ENCODE peak calls at places on chromosomes 13 and 19, in seven cellular contexts. O is AG09319, J is psoas muscle, G is foreskin fibroblast, U is brain microvascular endothelial cell, B is fibroblast of the aortic adventitia, R is AG10803. I is an unnamed sample.

GRCh38 chr19:39403331-39404312 is 3.0 kb upstream of the ZFP36 start:
- DNase-seq in B (peak), R (peak), U (peak), O (peak), G (peak), J (peak), I (peak)

GRCh38 chr19:14758816-14759215 is 19.5 kb downstream of the ADGRE2 start:
- DNase-seq in U (no peak), R (no peak), B (no peak), J (no peak), O (no peak), G (no peak), I (no peak)

GRCh38 chr13:33275916-33276315 is 9.6 kb downstream of the STARD13 start:
- DNase-seq in O (no peak), B (peak), G (no peak), R (peak), J (no peak), U (no peak), I (no peak)

GRCh38 chr13:22451345-22451744 is 729.4 kb upstream of the SGCG start:
- DNase-seq in U (no peak), G (no peak), O (no peak), B (no peak), J (no peak), R (no peak), I (no peak)

GRCh38 chr19:932647-933552 is 7.1 kb downstream of the ARID3A start:
- DNase-seq in J (peak), O (peak), U (peak), B (peak), G (peak), R (peak), I (peak)

GRCh38 chr13:43484432-43485225 is 302.1 kb downstream of the ENOX1 start:
- DNase-seq in U (no peak), B (no peak), O (no peak), G (no peak), J (no peak), R (no peak), I (no peak)

GRCh38 chr19:48746738-48747575 is at the start of gene IZUMO1:
- DNase-seq in O (peak), B (peak), J (peak), R (peak), U (peak), G (peak), I (no peak)

GRCh38 chr13:96967248-96967745 is 27.0 kb downstream of the OXGR1 start:
- DNase-seq in G (no peak), O (no peak), U (no peak), R (no peak), B (peak), J (no peak), I (no peak)

GRCh38 chr19:41521860-41522555 is 54.0 kb upstream of the CEACAM21 start:
- DNase-seq in B (no peak), J (no peak), R (no peak), O (no peak), G (no peak), U (no peak), I (no peak)

GRCh38 chr19:2495130-2495641 is 19.3 kb downstream of the GADD45B start:
- DNase-seq in G (peak), J (peak), B (peak), R (peak), O (no peak), U (no peak), I (no peak)

GRCh38 chr19:48123907-48124675 is 13.5 kb upstream of the PLA2G4C start:
- DNase-seq in U (peak), R (peak), B (peak), J (no peak), G (peak), O (peak), I (no peak)

GRCh38 chr19:2503521-2504109 is 27.7 kb downstream of the GADD45B start:
- DNase-seq in J (no peak), B (peak), O (no peak), G (peak), U (peak), R (peak), I (no peak)

GRCh38 chr19:30090476-30090875 is 148.4 kb downstream of the URI1 start:
- DNase-seq in J (no peak), R (no peak), O (no peak), B (no peak), U (no peak), G (no peak), I (no peak)

GRCh38 chr13:26062853-26063444 is 11.1 kb upstream of the SHISA2 start:
- DNase-seq in R (peak), U (peak), J (no peak), B (peak), O (peak), G (no peak), I (no peak)

GRCh38 chr13:78131811-78132210 is 213.2 kb upstream of the EDNRB start:
- DNase-seq in J (no peak), R (peak), O (no peak), B (peak), G (no peak), U (no peak), I (no peak)

GRCh38 chr19:5993516-5994406 is 15.8 kb upstream of the RANBP3 start:
- DNase-seq in U (peak), O (no peak), R (peak), J (no peak), B (no peak), G (no peak), I (no peak)

GRCh38 chr13:23671902-23672301 is 101.7 kb downstream of the TNFRSF19 start:
- DNase-seq in B (no peak), J (no peak), O (no peak), U (peak), G (peak), R (peak), I (no peak)

GRCh38 chr19:15035795-15036311 is 13.4 kb upstream of the CASP14 start:
- DNase-seq in G (no peak), B (no peak), J (no peak), U (no peak), R (no peak), O (no peak), I (no peak)

GRCh38 chr13:113918981-113919646 is 54.8 kb downstream of the C13orf46 start:
- DNase-seq in U (no peak), O (no peak), J (no peak), B (no peak), G (no peak), R (peak), I (peak)

GRCh38 chr13:37375724-37376123 is 222.8 kb downstream of the POSTN start:
- DNase-seq in O (no peak), J (no peak), B (peak), G (no peak), U (no peak), R (no peak), I (no peak)

GRCh38 chr19:33300016-33300981 is 2.0 kb downstream of the CEBPA start:
- DNase-seq in J (no peak), B (peak), R (peak), U (no peak), O (no peak), G (no peak), I (no peak)

GRCh38 chr13:91200486-91200885 is 147.0 kb upstream of the MIR17HG start:
- DNase-seq in R (no peak), U (no peak), B (no peak), J (no peak), G (no peak), O (no peak), I (no peak)

GRCh38 chr13:41558781-41559560 is 101.6 kb downstream of the RGCC start:
- DNase-seq in B (no peak), G (no peak), U (no peak), O (no peak), J (no peak), R (no peak), I (no peak)

GRCh38 chr13:28613562-28613961 is 45.4 kb upstream of the POMP start:
- DNase-seq in B (no peak), U (no peak), O (no peak), J (no peak), G (no peak), R (no peak), I (no peak)

DNA sequence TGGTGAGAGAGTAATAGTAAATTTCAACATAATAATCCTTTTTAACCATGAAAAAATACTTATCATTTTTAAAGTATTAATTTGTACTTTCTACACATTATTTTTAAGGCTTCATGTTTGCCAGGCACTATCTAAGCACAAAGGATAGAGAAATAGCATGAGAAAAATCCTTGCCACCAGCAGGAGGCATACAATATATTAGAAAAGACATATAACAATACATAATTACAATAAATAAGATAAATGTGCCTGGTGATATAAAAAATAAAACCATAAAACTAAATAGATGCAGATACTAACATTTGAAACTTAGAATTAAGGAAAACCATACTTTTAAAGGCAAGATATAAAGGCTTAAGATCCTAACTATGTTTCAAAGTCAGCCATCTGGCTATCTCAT is 1256.4 kb downstream of the DIAPH3 start:
- DNase-seq in B (no peak), R (no peak), O (no peak), J (no peak), G (no peak), U (no peak), I (no peak)
- TF ChIP-seq CTCF in B (no peak), R (no peak), O (no peak), J (no peak), G (no peak), U (peak), I (peak)

GRCh38 chr19:34677386-34678084 is at the start of gene ZNF302:
- DNase-seq in R (peak), G (peak), J (peak), U (peak), B (peak), O (peak), I (peak)

GRCh38 chr19:34678421-34678820 is 943 bp downstream of the ZNF302 start:
- DNase-seq in J (no peak), R (no peak), O (no peak), B (no peak), U (no peak), G (no peak), I (no peak)

GRCh38 chr19:34675919-34676318 is 1.0 kb downstream of the SCGB2B2 start:
- DNase-seq in B (no peak), O (no peak), R (no peak), J (no peak), G (no peak), U (no peak), I (no peak)

GRCh38 chr19:34678085-34678412 is 571 bp downstream of the ZNF302 start:
- DNase-seq in R (no peak), G (no peak), J (no peak), U (no peak), O (no peak), B (no peak), I (no peak)

GRCh38 chr19:34676697-34677385 is at the start of gene SCGB2B2:
- DNase-seq in G (peak), U (no peak), J (no peak), O (no peak), B (no peak), R (no peak), I (no peak)
- TF ChIP-seq CTCF in G (peak), U (peak), J (peak), O (no peak), B (peak), R (no peak), I (peak)

DNA sequence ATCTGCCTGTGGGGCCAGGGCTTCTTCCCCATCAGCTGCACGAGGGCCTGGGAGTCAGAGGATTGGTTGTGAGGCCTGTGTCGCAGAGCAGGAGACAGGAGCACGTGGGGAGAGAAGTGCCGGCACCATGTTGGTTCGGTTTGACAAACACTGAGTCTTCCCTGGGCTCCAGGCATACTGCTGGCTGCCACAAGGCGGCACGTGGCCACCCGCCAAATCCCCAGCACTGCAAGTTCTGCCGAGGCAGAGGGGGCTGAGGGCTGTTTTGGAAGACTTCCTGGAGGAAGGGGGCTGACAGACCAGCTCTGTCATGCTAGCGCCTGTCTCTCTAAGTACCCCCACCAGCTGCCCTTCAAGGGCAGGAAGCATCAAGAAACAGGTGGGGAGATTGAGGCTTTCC is 9.5 kb downstream of the SHANK1 start:
- DNase-seq in G (no peak), B (no peak), U (no peak), R (no peak), O (no peak), J (no peak), I (no peak)
- TF ChIP-seq CTCF in G (peak), B (peak), U (peak), R (peak), O (no peak), J (no peak), I (peak)

GRCh38 chr19:18281082-18282020 is at the start of gene JUND:
- DNase-seq in B (peak), O (peak), U (peak), J (peak), R (peak), G (peak), I (peak)
- TF ChIP-seq CTCF in B (no peak), O (no peak), U (no peak), J (no peak), R (no peak), G (no peak), I (peak)

DNA sequence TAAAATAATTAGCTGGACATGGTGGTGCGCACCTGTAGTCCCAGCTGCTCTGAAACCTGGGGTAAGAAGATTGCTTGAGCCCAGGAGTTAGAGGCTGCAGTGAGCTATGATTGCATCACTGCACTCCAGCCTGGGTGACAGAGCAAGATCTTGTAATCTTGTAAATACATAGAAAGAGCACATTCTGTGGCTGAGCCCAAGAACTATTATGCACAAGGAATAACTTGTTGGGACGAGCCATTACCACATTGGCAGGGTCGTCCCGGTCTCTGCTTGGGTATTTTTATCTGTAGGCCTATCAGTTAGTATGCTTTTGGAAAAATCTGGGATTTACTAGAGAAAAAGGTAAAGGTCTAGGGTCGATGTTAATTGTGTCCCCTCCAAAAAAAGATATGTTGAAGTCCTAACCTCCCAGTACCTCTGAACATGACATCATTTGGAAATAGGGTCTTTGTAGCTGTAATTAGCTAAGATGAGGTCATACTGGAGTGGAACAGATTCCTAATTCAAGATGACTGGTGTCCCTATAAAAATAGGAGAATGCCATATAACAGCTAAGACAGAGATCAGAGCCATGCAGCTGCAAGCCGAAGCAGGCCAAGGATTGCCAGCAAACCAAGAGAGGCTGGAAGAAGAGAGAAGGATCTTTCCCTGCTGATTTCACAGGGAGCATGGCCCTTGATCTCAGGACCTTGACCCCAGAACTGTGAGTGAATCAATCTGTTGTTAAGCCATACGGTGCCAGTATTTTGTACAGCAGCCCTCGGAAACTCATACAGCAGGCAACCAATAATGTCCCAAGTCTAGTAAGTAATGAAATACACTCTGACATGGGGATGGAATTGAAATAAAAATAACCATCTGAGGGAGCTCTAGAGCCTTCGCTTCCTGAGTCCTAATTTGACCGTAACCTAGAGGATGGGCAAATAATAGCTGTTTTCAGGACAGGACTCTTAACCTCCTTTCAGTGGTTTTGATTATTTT is 77.0 kb downstream of the TM9SF2 start:
- DNase-seq in G (no peak), B (peak), R (peak), O (no peak), U (no peak), J (no peak), I (no peak)
- TF ChIP-seq CTCF in G (no peak), B (peak), R (peak), O (peak), U (peak), J (no peak), I (peak)

GRCh38 chr19:56829586-56829985 is 10.9 kb downstream of the PEG3 start:
- DNase-seq in G (no peak), U (no peak), O (no peak), R (no peak), J (no peak), B (no peak), I (no peak)
- TF ChIP-seq CTCF in G (no peak), U (no peak), O (no peak), R (no peak), J (no peak), B (no peak), I (no peak)

I was measured in type B pancreatic cell.